ENCODE peak calls at places on chromosome 10, in eight cellular contexts. U is brain microvascular endothelial cell, P is adipocyte, M is iPS DF 6.9, W is cardiac fibroblast, C is HFF-Myc, Z is K562, O is upper lobe of right lung. E is an unnamed sample.

GRCh38 chr10:119090026-119090808 is 9.6 kb upstream of the EIF3A start:
- DNase-seq in U (no peak), P (no peak), M (no peak), W (no peak), C (no peak), Z (no peak), O (no peak), E (peak; percentile 61)

GRCh38 chr10:856405-857157 is 74.9 kb downstream of the LARP4B start:
- DNase-seq in U (no peak), P (no peak), M (no peak), W (no peak), C (no peak), Z (no peak), O (no peak), E (no peak)

GRCh38 chr10:31808258-31809218 is 120.1 kb downstream of the ARHGAP12 start:
- DNase-seq in U (peak; percentile 27), P (peak; percentile 89), M (peak; percentile 11), W (peak; percentile 88), C (peak; percentile 53), Z (peak; percentile 8), O (no peak), E (peak; percentile 31)

GRCh38 chr10:108290823-108291222 is 1126.3 kb upstream of the SORCS1 start:
- DNase-seq in U (no peak), P (no peak), M (no peak), W (no peak), C (no peak), Z (no peak), O (no peak), E (no peak)

GRCh38 chr10:49179699-49180511 is 8.3 kb downstream of the TMEM273 start:
- DNase-seq in U (no peak), P (no peak), M (no peak), W (no peak), C (no peak), Z (no peak), O (no peak), E (no peak)

GRCh38 chr10:112389147-112389822 is 15.4 kb downstream of the ACSL5 start:
- DNase-seq in U (peak; percentile 56), P (no peak), M (no peak), W (peak; percentile 64), C (peak; percentile 38), Z (no peak), O (no peak), E (no peak)

GRCh38 chr10:77590344-77591237 is 47.0 kb downstream of the KCNMA1 start:
- DNase-seq in U (no peak), P (no peak), M (no peak), W (no peak), C (no peak), Z (no peak), O (no peak), E (no peak)

GRCh38 chr10:74753295-74754211 is 72.8 kb upstream of the KAT6B start:
- DNase-seq in U (no peak), P (peak; percentile 1), M (no peak), W (no peak), C (peak; percentile 98), Z (no peak), O (peak; percentile 69), E (no peak)

GRCh38 chr10:66301078-66301477 is 624.8 kb upstream of the LRRTM3 start:
- DNase-seq in U (no peak), P (peak; percentile 15), M (no peak), W (no peak), C (no peak), Z (no peak), O (no peak), E (no peak)

GRCh38 chr10:35119378-35119777 is 7.3 kb upstream of the CREM start:
- DNase-seq in U (no peak), P (no peak), M (no peak), W (no peak), C (no peak), Z (no peak), O (no peak), E (no peak)

GRCh38 chr10:99365311-99365710 is 36.2 kb downstream of the CNNM1 start:
- DNase-seq in U (no peak), P (no peak), M (no peak), W (no peak), C (no peak), Z (no peak), O (no peak), E (no peak)

GRCh38 chr10:50937230-50937907 is 51.9 kb upstream of the A1CF start:
- DNase-seq in U (peak; percentile 45), P (peak; percentile 81), M (no peak), W (peak; percentile 69), C (peak; percentile 15), Z (peak; percentile 14), O (no peak), E (no peak)

GRCh38 chr10:89478085-89478738 is 57.2 kb downstream of the SLC16A12 start:
- DNase-seq in U (peak; percentile 66), P (peak; percentile 9), M (peak; percentile 20), W (peak; percentile 45), C (no peak), Z (no peak), O (no peak), E (peak; percentile 3)

GRCh38 chr10:60473557-60473956 is 83.9 kb upstream of the ANK3 start:
- DNase-seq in U (no peak), P (no peak), M (no peak), W (no peak), C (no peak), Z (no peak), O (no peak), E (no peak)

GRCh38 chr10:131725736-131726459 is 174.9 kb upstream of the PPP2R2D start:
- DNase-seq in U (no peak), P (no peak), M (no peak), W (no peak), C (no peak), Z (no peak), O (peak; percentile 54), E (no peak)
- H3K4me3 ChIP-seq in U (no peak overlapping the region), P (no peak overlapping the region), M (no peak overlapping the region), W (no peak overlapping the region), C (no peak overlapping the region), Z (no peak overlapping the region), O (no peak overlapping the region), E (no peak overlapping the region)

GRCh38 chr10:72693599-72693915 is 1.6 kb downstream of the MCU start:
- DNase-seq in U (no peak), P (peak; percentile 58), M (no peak), W (no peak), C (no peak), Z (no peak), O (no peak), E (no peak)
- H3K4me3 ChIP-seq in U (peak overlapping the region; percentile 90), P (peak overlapping the region; percentile 90), M (no peak overlapping the region), W (peak overlapping the region; percentile 96), C (peak overlapping the region; percentile 83), Z (peak overlapping the region; percentile 71), O (peak overlapping the region; percentile 79), E (peak overlapping the region; percentile 98)

GRCh38 chr10:110867807-110868465 is 3.8 kb upstream of the PDCD4 start:
- DNase-seq in U (no peak), P (peak; percentile 15), M (no peak), W (no peak), C (no peak), Z (no peak), O (no peak), E (no peak)

GRCh38 chr10:110863956-110864355 is 7.8 kb upstream of the PDCD4 start:
- DNase-seq in U (no peak), P (no peak), M (no peak), W (no peak), C (no peak), Z (no peak), O (no peak), E (no peak)

GRCh38 chr10:110865184-110865803 is 6.4 kb upstream of the PDCD4 start:
- DNase-seq in U (no peak), P (peak; percentile 86), M (no peak), W (peak; percentile 58), C (no peak), Z (no peak), O (no peak), E (no peak)

GRCh38 chr10:110864662-110865140 is 7.0 kb upstream of the PDCD4 start:
- DNase-seq in U (no peak), P (no peak), M (no peak), W (peak; percentile 11), C (no peak), Z (no peak), O (no peak), E (peak; percentile 94)

DNA sequence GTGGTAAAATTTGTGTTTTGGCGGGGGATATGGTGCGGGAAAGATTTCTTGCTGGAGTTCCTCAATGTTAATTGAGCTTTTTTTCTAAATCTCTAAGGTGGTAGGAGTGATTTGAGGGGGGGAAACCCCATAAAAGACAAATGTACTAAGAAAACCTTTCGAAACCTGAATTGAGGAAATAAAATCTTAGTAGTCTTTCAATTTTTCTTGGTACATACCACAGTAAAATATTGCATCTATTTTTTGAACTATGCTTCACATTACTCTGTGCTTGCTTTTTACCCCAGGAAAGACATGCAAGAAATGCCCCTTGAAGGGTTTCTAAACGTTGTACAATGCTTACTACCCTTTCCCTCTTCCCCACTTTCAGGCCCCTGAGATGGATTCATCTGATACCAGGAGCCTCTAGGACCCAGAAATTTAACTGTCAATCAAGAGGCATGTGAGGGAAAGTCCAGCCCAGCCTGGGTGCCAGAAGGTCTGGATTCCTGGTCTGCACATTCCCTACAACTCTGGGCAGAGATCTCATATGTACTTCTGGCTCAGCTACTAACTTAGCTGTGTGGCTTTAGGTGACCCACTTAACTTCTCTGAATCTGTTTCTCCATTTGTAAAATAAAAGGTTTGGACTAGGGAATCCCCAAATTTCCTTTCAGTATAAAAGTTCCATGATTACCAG is 5.8 kb upstream of the PDCD4 start:
- DNase-seq in U (no peak), P (peak; percentile 55), M (no peak), W (peak; percentile 19), C (no peak), Z (no peak), O (no peak), E (no peak)
- H3K4me3 ChIP-seq in U (no peak overlapping the region), P (peak overlapping the region; percentile 64), M (no peak overlapping the region), W (no peak overlapping the region), C (no peak overlapping the region), Z (no peak overlapping the region), O (no peak overlapping the region), E (no peak overlapping the region)

DNA sequence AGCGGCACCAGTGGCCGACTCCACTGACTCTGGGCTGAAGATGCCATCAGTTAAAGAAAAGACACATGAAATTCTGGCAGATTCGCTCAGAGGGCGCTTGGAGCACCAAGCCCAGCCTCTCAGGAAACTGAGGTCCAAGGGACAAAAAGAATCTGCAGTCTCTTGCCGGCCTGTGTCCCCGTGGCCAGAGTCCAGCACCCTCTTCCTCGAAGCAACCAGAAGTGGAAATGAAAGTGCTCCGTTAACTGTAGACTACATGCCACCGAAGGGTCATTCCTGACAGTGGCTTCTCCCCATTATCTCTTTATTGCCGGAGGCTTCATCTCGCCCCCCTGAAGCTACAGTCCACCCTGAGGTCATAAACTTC is 1.0 kb upstream of the CHST15 start:
- DNase-seq in U (no peak), P (no peak), M (no peak), W (no peak), C (no peak), Z (no peak), O (no peak), E (no peak)
- H3K4me3 ChIP-seq in U (no peak overlapping the region), P (peak overlapping the region; percentile 85), M (no peak overlapping the region), W (no peak overlapping the region), C (no peak overlapping the region), Z (no peak overlapping the region), O (peak overlapping the region; percentile 69), E (no peak overlapping the region)

E was measured in GM12864.